ENCODE peak calls at places on chromosomes 11 and 22, in six cellular contexts. V is GM23338, O is adrenal gland, X is IMR-90, K is esophagus muscularis mucosa, N is prostate gland. L is an unnamed sample. For H3K4me1, the result is how much of the 10 kb centered on the place peaks cover.

GRCh38 chr11:70135142-70136132 is 57.3 kb downstream of the ANO1 start:
- DNase-seq in V (no peak), O (no peak), X (peak), K (no peak), N (no peak), L (no peak)

GRCh38 chr11:128029219-128029722 is 558.1 kb downstream of the ETS1 start:
- DNase-seq in V (no peak), O (no peak), X (no peak), K (no peak), N (no peak), L (no peak)

GRCh38 chr11:11265994-11266606 is 87.0 kb downstream of the CSNK2A3 start:
- DNase-seq in V (peak), O (peak), X (peak), K (no peak), N (peak), L (peak)

GRCh38 chr11:108242422-108242821 is 19.6 kb downstream of the ATM start:
- DNase-seq in V (no peak), O (no peak), X (no peak), K (no peak), N (no peak), L (no peak)

GRCh38 chr11:100632970-100633452 is 54.1 kb upstream of the ARHGAP42 start:
- DNase-seq in V (no peak), O (peak), X (peak), K (no peak), N (peak), L (peak)

GRCh38 chr11:8018742-8019631 is 31.9 kb downstream of the EIF3F start:
- DNase-seq in V (peak), O (peak), X (peak), K (peak), N (peak), L (peak)

GRCh38 chr11:97772696-97773095 is 1248.1 kb upstream of the CNTN5 start:
- DNase-seq in V (no peak), O (no peak), X (no peak), K (no peak), N (no peak), L (no peak)

GRCh38 chr22:46748948-46749681 is 11.1 kb upstream of the CERK start:
- DNase-seq in V (no peak), O (no peak), X (peak), K (no peak), N (no peak), L (peak)

GRCh38 chr11:18368236-18368635 is 26.1 kb upstream of the LDHA start:
- DNase-seq in V (no peak), O (no peak), X (peak), K (no peak), N (no peak), L (no peak)

DNA sequence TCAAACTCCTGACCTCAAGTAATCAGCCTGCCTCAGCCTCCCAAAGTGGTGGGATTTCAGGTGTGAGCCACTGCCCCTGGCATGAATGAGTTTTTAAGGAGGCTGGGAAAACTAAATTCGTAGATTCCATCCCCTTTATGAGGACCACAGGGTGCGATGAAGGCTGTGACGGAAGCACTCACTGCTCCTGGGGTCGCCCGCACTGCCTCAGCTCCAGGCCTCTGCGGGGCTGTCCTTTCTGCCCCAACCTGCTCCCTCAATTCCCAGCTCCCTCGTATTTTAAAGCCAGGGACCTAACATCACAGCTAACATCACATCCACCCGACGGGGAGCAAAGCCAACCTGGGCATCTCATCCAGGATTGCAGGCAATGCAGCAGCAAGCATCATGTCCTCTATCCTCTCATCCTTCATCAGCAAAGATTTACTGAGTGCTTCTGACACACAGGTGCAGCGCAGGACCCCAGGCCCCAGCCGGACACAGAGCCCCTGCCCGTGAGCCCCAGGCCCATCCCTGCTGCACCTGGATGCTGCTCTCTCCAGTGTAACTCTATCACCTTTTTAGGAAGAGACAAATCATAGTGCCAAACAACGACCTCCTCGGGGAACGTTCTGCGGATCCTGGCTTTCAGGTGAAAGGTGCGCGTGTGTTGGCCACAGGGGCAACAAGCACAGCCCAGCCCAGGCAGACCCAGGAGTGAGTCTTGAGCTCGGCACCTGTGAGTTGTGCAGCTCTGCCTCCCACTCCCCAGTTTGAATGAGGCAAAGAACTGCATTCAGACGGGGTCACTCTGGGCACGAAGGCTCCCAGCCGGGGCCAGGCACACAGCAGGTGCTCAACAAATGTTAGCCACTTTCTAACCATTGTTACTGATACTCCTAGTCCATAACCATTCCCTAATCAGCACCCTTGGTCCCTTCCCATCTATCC is 134.3 kb downstream of the CRYBB2 start:
- DNase-seq in V (no peak), O (no peak), X (no peak), K (no peak), N (no peak), L (peak)
- H3K4me1 ChIP-seq in V (under half), O (under half), X (under half), K (under half), N (under half), L (under half)

GRCh38 chr11:65436412-65437032 is 13.9 kb downstream of the NEAT1 start:
- DNase-seq in V (no peak), O (peak), X (peak), K (peak), N (peak), L (peak)
- H3K27ac ChIP-seq in V (no peak), O (peak), X (no peak), K (peak), N (peak), L (no peak)

DNA sequence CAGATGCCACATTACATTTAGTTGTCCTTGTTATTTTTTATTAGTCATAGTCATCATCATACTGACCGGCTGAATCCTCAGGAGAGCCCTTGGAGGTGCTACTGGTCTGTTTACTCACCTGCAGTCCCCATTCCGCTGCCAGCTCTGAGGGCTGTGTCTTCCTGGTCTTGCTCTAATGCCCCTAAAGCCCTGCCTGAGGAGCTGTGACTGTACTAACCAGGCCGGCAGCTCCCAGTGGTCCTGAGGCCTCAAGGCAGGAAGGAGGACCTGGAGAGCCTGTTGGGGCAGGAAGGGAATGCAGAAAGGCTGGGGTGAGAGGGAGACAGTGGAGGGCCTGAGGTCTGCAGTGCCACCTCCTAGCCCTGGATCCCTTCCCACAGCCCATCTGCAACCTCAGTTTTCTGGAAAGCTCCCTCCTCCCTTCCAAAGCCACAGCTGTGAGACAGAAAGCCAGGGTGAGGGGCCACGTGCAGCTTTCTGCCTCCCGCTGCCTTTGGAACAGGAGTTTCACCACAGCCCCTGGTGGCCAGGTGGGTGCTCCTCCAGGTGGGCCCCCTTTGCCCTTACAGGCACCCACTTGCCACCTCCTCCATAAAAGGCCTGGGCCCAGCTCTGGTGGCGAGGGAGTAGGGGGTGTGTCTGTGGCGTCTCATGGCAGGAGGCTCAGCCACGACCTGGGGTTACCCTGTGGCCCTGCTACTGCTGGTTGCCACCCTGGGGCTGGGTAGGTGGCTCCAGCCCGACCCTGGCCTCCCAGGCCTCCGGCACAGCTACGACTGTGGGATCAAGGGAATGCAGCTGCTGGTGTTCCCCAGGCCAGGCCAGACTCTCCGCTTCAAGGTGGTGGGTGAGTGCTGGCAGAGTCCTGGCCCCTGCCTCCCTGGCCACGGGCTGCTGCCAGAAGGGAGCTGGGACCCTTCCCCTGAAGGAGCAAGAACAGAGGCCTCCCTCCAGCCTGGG is at the start of gene ZP1:
- DNase-seq in V (no peak), O (peak), X (no peak), K (no peak), N (peak), L (peak)
- H3K4me1 ChIP-seq in V (under half), O (under half), X (under half), K (under half), N (under half), L (under half)

GRCh38 chr22:41237036-41237706 is 3.6 kb downstream of the CHADL start:
- DNase-seq in V (peak), O (no peak), X (no peak), K (no peak), N (no peak), L (no peak)
- H3K27ac ChIP-seq in V (no peak), O (no peak), X (no peak), K (peak), N (peak), L (peak)

GRCh38 chr22:43155789-43156188 is 4.4 kb downstream of the TSPO start:
- DNase-seq in V (no peak), O (no peak), X (no peak), K (no peak), N (no peak), L (no peak)

GRCh38 chr22:43157874-43158546 is 6.7 kb downstream of the TSPO start:
- DNase-seq in V (no peak), O (no peak), X (no peak), K (no peak), N (no peak), L (no peak)

GRCh38 chr22:43160497-43161126 is 9.3 kb downstream of the TSPO start:
- DNase-seq in V (no peak), O (no peak), X (no peak), K (no peak), N (no peak), L (no peak)

GRCh38 chr22:43159484-43160178 is 8.3 kb downstream of the TSPO start:
- DNase-seq in V (peak), O (no peak), X (no peak), K (no peak), N (no peak), L (no peak)

GRCh38 chr22:43158778-43159483 is 7.6 kb downstream of the TSPO start:
- DNase-seq in V (no peak), O (no peak), X (no peak), K (no peak), N (no peak), L (no peak)
- H3K4me1 ChIP-seq in V (under half), O (under half), X (under half), K (under half), N (under half), L (under half)

GRCh38 chr22:22878211-22878570 is 9.4 kb upstream of the IGLL5 start:
- DNase-seq in V (no peak), O (no peak), X (no peak), K (no peak), N (no peak), L (no peak)
- H3K27ac ChIP-seq in V (no peak), O (no peak), X (no peak), K (no peak), N (no peak), L (no peak)

L was measured in upper lobe of right lung.